ENCODE peak calls at places on chromosome 17, in ten cellular contexts. K is HL-60, H is endothelial cell of umbilical vein, C is vagina, I is GM23338, R is H1, Z is transverse colon, O is GM12878, U is SK-N-SH, T is stomach. B is an unnamed sample.

GRCh38 chr17:75442168-75443103 is 14.0 kb upstream of the TMEM94 start:
- DNase-seq in U (no peak), O (no peak), K (no peak), H (no peak), T (no peak), I (no peak), C (no peak), Z (no peak), R (no peak), B (no peak)

GRCh38 chr17:58219789-58220183 is 731 bp upstream of the MKS1 start:
- DNase-seq in K (no peak), U (peak; percentile 15), O (no peak), T (no peak), C (no peak), I (no peak), Z (no peak), R (no peak), H (peak; percentile 61), B (no peak)

GRCh38 chr17:59618894-59619312 is 792 bp upstream of the CLTC start:
- DNase-seq in H (no peak), T (no peak), I (peak; percentile 92), Z (no peak), C (no peak), R (no peak), U (peak; percentile 87), K (peak; percentile 93), O (no peak), B (no peak)

GRCh38 chr17:42167807-42168206 is 13.0 kb upstream of the RAB5C start:
- DNase-seq in C (no peak), T (no peak), Z (no peak), I (no peak), O (no peak), U (no peak), R (no peak), K (no peak), H (no peak), B (no peak)

GRCh38 chr17:61409301-61410099 is 9.9 kb downstream of the TBX2 start:
- DNase-seq in I (peak; percentile 73), H (no peak), C (no peak), O (no peak), K (peak; percentile 31), T (peak; percentile 69), Z (peak; percentile 54), R (peak; percentile 73), U (peak; percentile 73), B (no peak)

GRCh38 chr17:6938637-6939036 is 57.2 kb upstream of the ALOX12 start:
- DNase-seq in I (no peak), R (no peak), O (peak; percentile 8), C (no peak), H (no peak), T (no peak), Z (no peak), K (no peak), U (no peak), B (no peak)

GRCh38 chr17:38711792-38712571 is 6.9 kb downstream of the MLLT6 start:
- DNase-seq in K (no peak), T (no peak), U (no peak), R (no peak), C (no peak), I (no peak), H (no peak), Z (no peak), O (no peak), B (no peak)

GRCh38 chr17:77734371-77735050 is 224.0 kb upstream of the TNRC6C start:
- DNase-seq in K (no peak), T (peak; percentile 53), C (peak; percentile 70), U (peak; percentile 99), I (peak; percentile 44), O (no peak), Z (peak; percentile 78), R (peak; percentile 68), H (peak; percentile 4), B (peak; percentile 56)

GRCh38 chr17:40473573-40474365 is 27.7 kb downstream of the TNS4 start:
- DNase-seq in U (no peak), O (no peak), K (no peak), Z (no peak), H (no peak), T (no peak), C (no peak), R (no peak), I (no peak), B (no peak)

GRCh38 chr17:40471856-40472732 is 28.8 kb downstream of the IGFBP4 start:
- DNase-seq in U (no peak), T (no peak), K (no peak), Z (no peak), C (no peak), I (no peak), R (no peak), H (no peak), O (no peak), B (no peak)

GRCh38 chr17:40475234-40476210 is 25.9 kb downstream of the TNS4 start:
- DNase-seq in H (no peak), Z (no peak), R (peak; percentile 63), C (no peak), K (no peak), I (no peak), U (no peak), O (no peak), T (no peak), B (no peak)

GRCh38 chr17:40472733-40473452 is 28.5 kb downstream of the TNS4 start:
- DNase-seq in C (no peak), U (no peak), K (no peak), R (no peak), H (no peak), O (no peak), I (no peak), T (no peak), Z (no peak), B (no peak)

DNA sequence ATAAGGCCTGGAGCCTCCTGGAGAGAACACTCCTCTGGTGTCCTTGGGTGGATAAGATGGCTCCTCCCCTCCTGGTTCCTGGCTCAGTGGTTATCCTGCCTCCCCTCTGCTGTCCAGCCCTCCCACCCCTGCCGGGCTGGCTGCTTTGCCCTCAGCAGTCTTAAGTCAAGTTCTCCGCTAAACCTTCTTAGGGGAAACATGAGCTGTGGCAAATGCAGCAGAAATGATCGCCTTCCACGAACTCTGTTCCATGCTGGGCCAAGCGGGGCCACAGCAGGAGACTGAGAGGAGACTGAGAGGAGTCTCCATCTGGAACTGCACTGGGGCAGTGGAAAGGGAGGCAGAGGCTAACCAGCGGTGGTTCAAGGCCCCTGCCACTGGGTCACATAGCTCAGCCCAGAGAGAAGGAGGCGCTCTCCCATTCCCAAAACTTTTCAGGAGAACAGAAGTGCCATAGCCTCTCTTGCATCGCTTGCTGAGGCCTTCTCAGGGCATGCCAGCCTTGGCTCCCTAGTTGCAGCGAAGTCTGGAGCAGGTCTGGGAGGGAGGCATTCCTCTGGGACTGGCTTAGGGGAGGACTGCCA is 26.9 kb downstream of the TNS4 start:
- DNase-seq in H (no peak), K (no peak), O (no peak), C (no peak), Z (no peak), I (no peak), T (no peak), U (no peak), R (no peak), B (no peak)
- TF ChIP-seq POLR2AphosphoS5 in H (no peak), K (no peak), O (no peak), C (no peak), Z (no peak), I (no peak), T (no peak), U (no peak), R (no peak), B (no peak)

GRCh38 chr17:1592751-1593629 is 30.4 kb upstream of the PITPNA start:
- DNase-seq in I (no peak), R (no peak), Z (peak; percentile 88), T (no peak), U (no peak), H (peak; percentile 13), K (peak; percentile 47), C (no peak), O (peak; percentile 57), B (no peak)

GRCh38 chr17:1601571-1601970 is 27.1 kb downstream of the SLC43A2 start:
- DNase-seq in U (no peak), R (no peak), C (no peak), O (no peak), Z (no peak), H (no peak), K (no peak), T (no peak), I (peak; percentile 0), B (no peak)

GRCh38 chr17:1598399-1599095 is 30.1 kb downstream of the SLC43A2 start:
- DNase-seq in O (no peak), C (no peak), U (no peak), K (no peak), H (no peak), R (no peak), T (no peak), I (peak; percentile 0), Z (no peak), B (no peak)

GRCh38 chr17:1593630-1593931 is 31.0 kb upstream of the PITPNA start:
- DNase-seq in T (no peak), Z (no peak), O (no peak), I (no peak), H (no peak), C (no peak), U (no peak), K (no peak), R (no peak), B (no peak)

DNA sequence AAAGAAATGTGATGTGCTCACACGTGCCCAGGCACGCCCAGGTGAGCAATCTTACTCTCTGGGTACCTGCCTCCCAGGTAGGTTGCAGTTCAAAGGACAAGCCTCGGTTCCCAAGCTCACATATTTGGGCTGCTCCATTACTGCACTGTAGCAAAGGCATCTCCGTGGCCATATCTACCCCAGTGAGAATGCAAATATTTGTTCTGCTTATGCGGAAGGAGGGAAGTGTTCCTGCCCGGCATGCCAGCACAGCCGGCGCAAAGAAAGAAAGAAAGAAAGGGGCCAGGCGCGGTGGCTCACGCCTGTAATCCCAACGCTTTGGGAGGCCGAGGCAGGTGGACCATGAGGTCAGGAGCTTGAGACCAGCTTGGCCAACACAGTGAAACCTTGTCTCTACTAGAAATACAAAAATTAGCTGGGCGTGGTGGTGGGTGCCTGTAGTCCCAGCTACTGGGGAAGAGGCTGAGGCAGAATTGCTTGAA is 30.7 kb downstream of the SLC43A2 start:
- DNase-seq in T (peak; percentile 80), Z (peak; percentile 44), I (peak; percentile 3), U (no peak), H (no peak), C (no peak), K (no peak), R (no peak), O (no peak), B (no peak)
- H3K27ac ChIP-seq in T (peak overlapping the region; percentile 83), Z (peak overlapping the region; percentile 24), I (no peak overlapping the region), U (no peak overlapping the region), H (no peak overlapping the region), C (no peak overlapping the region), K (no peak overlapping the region), R (no peak overlapping the region), O (no peak overlapping the region), B (no peak overlapping the region)

GRCh38 chr17:81854974-81855774 is 5.2 kb downstream of the P4HB start:
- DNase-seq in K (peak; percentile 55), I (peak; percentile 42), R (no peak), Z (no peak), O (no peak), T (peak; percentile 81), U (peak; percentile 39), H (no peak), C (no peak), B (no peak)
- TF ChIP-seq POLR2AphosphoS5 in K (peak; percentile 91), I (no peak), R (no peak), Z (no peak), O (no peak), T (peak; percentile 69), U (no peak), H (no peak), C (no peak), B (no peak)

GRCh38 chr17:64022631-64023063 is 2.2 kb upstream of the ICAM2 start:
- DNase-seq in Z (no peak), C (no peak), O (no peak), K (no peak), I (no peak), H (peak; percentile 35), R (peak; percentile 19), T (no peak), U (no peak), B (no peak)

GRCh38 chr17:64028874-64029464 is 8.5 kb upstream of the ICAM2 start:
- DNase-seq in U (peak; percentile 83), Z (peak; percentile 72), K (peak; percentile 64), C (no peak), R (peak; percentile 64), H (peak; percentile 67), I (peak; percentile 82), O (no peak), T (peak; percentile 77), B (no peak)

GRCh38 chr17:64024215-64024654 is 3.8 kb upstream of the ICAM2 start:
- DNase-seq in R (no peak), I (no peak), O (no peak), Z (no peak), C (no peak), H (peak; percentile 87), T (no peak), K (no peak), U (no peak), B (no peak)

GRCh38 chr17:64024781-64025731 is 4.6 kb upstream of the ICAM2 start:
- DNase-seq in H (peak; percentile 48), O (no peak), U (no peak), R (no peak), C (no peak), K (no peak), I (no peak), T (no peak), Z (no peak), B (no peak)

GRCh38 chr17:64025732-64026294 is 5.4 kb upstream of the ICAM2 start:
- DNase-seq in K (peak; percentile 84), H (peak; percentile 82), O (peak; percentile 55), C (no peak), R (peak; percentile 85), U (peak; percentile 89), I (peak; percentile 95), Z (peak; percentile 87), T (peak; percentile 80), B (no peak)
- H3K27ac ChIP-seq in K (no peak overlapping the region), H (peak overlapping the region; percentile 43), O (peak overlapping the region; percentile 7), C (no peak overlapping the region), R (no peak overlapping the region), U (no peak overlapping the region), I (no peak overlapping the region), Z (peak overlapping the region; percentile 29), T (peak overlapping the region; percentile 25), B (no peak overlapping the region)

B was measured in SK-N-MC.